ENCODE peak calls at places on chromosome 17, in ten cellular contexts. One of them, this sample, is unnamed.

GRCh38 chr17:59155439-59156177 is at the start of gene PRR11:
- DNase-seq in GM06990: peak
- DNase-seq in activated T-helper 1 cell treated with anti-CD3 and anti-CD28 coated beads, Interleukin-12 subunit alpha, Interleukin-12 subunit beta, Interleukin-2, Interleukin-4 antibody, amounts not matched to agents 30 ng/mL and 10 ng/mL and 1 ng/mL, durations not matched to agents 14 hours and 24 hours and 36 hours: peak
- DNase-seq in Caco-2: peak
- DNase-seq in HFFc6: peak
- DNase-seq in astrocyte of the cerebellum: peak
- DNase-seq in T47D: no peak
- DNase-seq in stimulated activated CD8-positive, alpha-beta memory T cell treated with anti-CD3 and anti-CD28 coated beads, Interleukin-7, amount 100 ng/mL, for 24 hours: peak
- DNase-seq in NCI-H2171: peak
- DNase-seq in lower leg skin: peak
- DNase-seq in this sample: peak

GRCh38 chr17:32593003-32593402 is 106.2 kb downstream of the CDK5R1 start:
- DNase-seq in GM06990: no peak
- DNase-seq in activated T-helper 1 cell treated with anti-CD3 and anti-CD28 coated beads, Interleukin-12 subunit alpha, Interleukin-12 subunit beta, Interleukin-2, Interleukin-4 antibody, amounts not matched to agents 30 ng/mL and 10 ng/mL and 1 ng/mL, durations not matched to agents 14 hours and 24 hours and 36 hours: no peak
- DNase-seq in Caco-2: no peak
- DNase-seq in HFFc6: no peak
- DNase-seq in astrocyte of the cerebellum: no peak
- DNase-seq in T47D: no peak
- DNase-seq in stimulated activated CD8-positive, alpha-beta memory T cell treated with anti-CD3 and anti-CD28 coated beads, Interleukin-7, amount 100 ng/mL, for 24 hours: no peak
- DNase-seq in NCI-H2171: no peak
- DNase-seq in lower leg skin: no peak
- DNase-seq in this sample: no peak

GRCh38 chr17:76688165-76688622 is 22.6 kb downstream of the MXRA7 start:
- DNase-seq in GM06990: no peak
- DNase-seq in activated T-helper 1 cell treated with anti-CD3 and anti-CD28 coated beads, Interleukin-12 subunit alpha, Interleukin-12 subunit beta, Interleukin-2, Interleukin-4 antibody, amounts not matched to agents 30 ng/mL and 10 ng/mL and 1 ng/mL, durations not matched to agents 14 hours and 24 hours and 36 hours: no peak
- DNase-seq in Caco-2: no peak
- DNase-seq in HFFc6: no peak
- DNase-seq in astrocyte of the cerebellum: no peak
- DNase-seq in T47D: no peak
- DNase-seq in stimulated activated CD8-positive, alpha-beta memory T cell treated with anti-CD3 and anti-CD28 coated beads, Interleukin-7, amount 100 ng/mL, for 24 hours: no peak
- DNase-seq in NCI-H2171: no peak
- DNase-seq in lower leg skin: no peak
- DNase-seq in this sample: no peak

GRCh38 chr17:40314557-40314953 is 5.6 kb downstream of the RARA start:
- DNase-seq in GM06990: no peak
- DNase-seq in activated T-helper 1 cell treated with anti-CD3 and anti-CD28 coated beads, Interleukin-12 subunit alpha, Interleukin-12 subunit beta, Interleukin-2, Interleukin-4 antibody, amounts not matched to agents 30 ng/mL and 10 ng/mL and 1 ng/mL, durations not matched to agents 14 hours and 24 hours and 36 hours: no peak
- DNase-seq in Caco-2: no peak
- DNase-seq in HFFc6: peak
- DNase-seq in astrocyte of the cerebellum: no peak
- DNase-seq in T47D: peak
- DNase-seq in stimulated activated CD8-positive, alpha-beta memory T cell treated with anti-CD3 and anti-CD28 coated beads, Interleukin-7, amount 100 ng/mL, for 24 hours: peak
- DNase-seq in NCI-H2171: peak
- DNase-seq in lower leg skin: peak
- DNase-seq in this sample: peak

GRCh38 chr17:76026714-76027158 is 370 bp downstream of the EVPL start:
- DNase-seq in GM06990: no peak
- DNase-seq in activated T-helper 1 cell treated with anti-CD3 and anti-CD28 coated beads, Interleukin-12 subunit alpha, Interleukin-12 subunit beta, Interleukin-2, Interleukin-4 antibody, amounts not matched to agents 30 ng/mL and 10 ng/mL and 1 ng/mL, durations not matched to agents 14 hours and 24 hours and 36 hours: no peak
- DNase-seq in Caco-2: no peak
- DNase-seq in HFFc6: no peak
- DNase-seq in astrocyte of the cerebellum: no peak
- DNase-seq in T47D: peak
- DNase-seq in stimulated activated CD8-positive, alpha-beta memory T cell treated with anti-CD3 and anti-CD28 coated beads, Interleukin-7, amount 100 ng/mL, for 24 hours: no peak
- DNase-seq in NCI-H2171: no peak
- DNase-seq in lower leg skin: no peak
- DNase-seq in this sample: no peak

GRCh38 chr17:3985800-3986199 is 21.6 kb upstream of the ATP2A3 start:
- DNase-seq in GM06990: no peak
- DNase-seq in activated T-helper 1 cell treated with anti-CD3 and anti-CD28 coated beads, Interleukin-12 subunit alpha, Interleukin-12 subunit beta, Interleukin-2, Interleukin-4 antibody, amounts not matched to agents 30 ng/mL and 10 ng/mL and 1 ng/mL, durations not matched to agents 14 hours and 24 hours and 36 hours: no peak
- DNase-seq in Caco-2: no peak
- DNase-seq in HFFc6: no peak
- DNase-seq in astrocyte of the cerebellum: no peak
- DNase-seq in T47D: no peak
- DNase-seq in stimulated activated CD8-positive, alpha-beta memory T cell treated with anti-CD3 and anti-CD28 coated beads, Interleukin-7, amount 100 ng/mL, for 24 hours: no peak
- DNase-seq in NCI-H2171: no peak
- DNase-seq in lower leg skin: no peak
- DNase-seq in this sample: no peak

GRCh38 chr17:77327181-77327565 is 186.4 kb downstream of the SEC14L1 start:
- DNase-seq in GM06990: no peak
- DNase-seq in activated T-helper 1 cell treated with anti-CD3 and anti-CD28 coated beads, Interleukin-12 subunit alpha, Interleukin-12 subunit beta, Interleukin-2, Interleukin-4 antibody, amounts not matched to agents 30 ng/mL and 10 ng/mL and 1 ng/mL, durations not matched to agents 14 hours and 24 hours and 36 hours: no peak
- DNase-seq in Caco-2: no peak
- DNase-seq in HFFc6: no peak
- DNase-seq in astrocyte of the cerebellum: no peak
- DNase-seq in T47D: no peak
- DNase-seq in stimulated activated CD8-positive, alpha-beta memory T cell treated with anti-CD3 and anti-CD28 coated beads, Interleukin-7, amount 100 ng/mL, for 24 hours: no peak
- DNase-seq in NCI-H2171: no peak
- DNase-seq in lower leg skin: peak
- DNase-seq in this sample: no peak

GRCh38 chr17:58535431-58535830 is 21.0 kb upstream of the MTMR4 start:
- DNase-seq in GM06990: no peak
- DNase-seq in activated T-helper 1 cell treated with anti-CD3 and anti-CD28 coated beads, Interleukin-12 subunit alpha, Interleukin-12 subunit beta, Interleukin-2, Interleukin-4 antibody, amounts not matched to agents 30 ng/mL and 10 ng/mL and 1 ng/mL, durations not matched to agents 14 hours and 24 hours and 36 hours: no peak
- DNase-seq in Caco-2: no peak
- DNase-seq in HFFc6: peak
- DNase-seq in astrocyte of the cerebellum: no peak
- DNase-seq in T47D: no peak
- DNase-seq in stimulated activated CD8-positive, alpha-beta memory T cell treated with anti-CD3 and anti-CD28 coated beads, Interleukin-7, amount 100 ng/mL, for 24 hours: no peak
- DNase-seq in NCI-H2171: no peak
- DNase-seq in lower leg skin: no peak
- DNase-seq in this sample: peak

GRCh38 chr17:32398946-32399345 is 45.4 kb upstream of the PSMD11 start:
- DNase-seq in GM06990: no peak
- DNase-seq in activated T-helper 1 cell treated with anti-CD3 and anti-CD28 coated beads, Interleukin-12 subunit alpha, Interleukin-12 subunit beta, Interleukin-2, Interleukin-4 antibody, amounts not matched to agents 30 ng/mL and 10 ng/mL and 1 ng/mL, durations not matched to agents 14 hours and 24 hours and 36 hours: no peak
- DNase-seq in Caco-2: no peak
- DNase-seq in HFFc6: no peak
- DNase-seq in astrocyte of the cerebellum: no peak
- DNase-seq in T47D: no peak
- DNase-seq in stimulated activated CD8-positive, alpha-beta memory T cell treated with anti-CD3 and anti-CD28 coated beads, Interleukin-7, amount 100 ng/mL, for 24 hours: no peak
- DNase-seq in NCI-H2171: no peak
- DNase-seq in lower leg skin: no peak
- DNase-seq in this sample: no peak

GRCh38 chr17:17751996-17752821 is 71.0 kb downstream of the RAI1 start:
- DNase-seq in GM06990: peak
- DNase-seq in activated T-helper 1 cell treated with anti-CD3 and anti-CD28 coated beads, Interleukin-12 subunit alpha, Interleukin-12 subunit beta, Interleukin-2, Interleukin-4 antibody, amounts not matched to agents 30 ng/mL and 10 ng/mL and 1 ng/mL, durations not matched to agents 14 hours and 24 hours and 36 hours: peak
- DNase-seq in Caco-2: peak
- DNase-seq in HFFc6: peak
- DNase-seq in astrocyte of the cerebellum: peak
- DNase-seq in T47D: peak
- DNase-seq in stimulated activated CD8-positive, alpha-beta memory T cell treated with anti-CD3 and anti-CD28 coated beads, Interleukin-7, amount 100 ng/mL, for 24 hours: peak
- DNase-seq in NCI-H2171: peak
- DNase-seq in lower leg skin: peak
- DNase-seq in this sample: peak

GRCh38 chr17:21249911-21250703 is 3.1 kb downstream of the NATD1 start:
- DNase-seq in GM06990: no peak
- DNase-seq in activated T-helper 1 cell treated with anti-CD3 and anti-CD28 coated beads, Interleukin-12 subunit alpha, Interleukin-12 subunit beta, Interleukin-2, Interleukin-4 antibody, amounts not matched to agents 30 ng/mL and 10 ng/mL and 1 ng/mL, durations not matched to agents 14 hours and 24 hours and 36 hours: no peak
- DNase-seq in Caco-2: no peak
- DNase-seq in HFFc6: no peak
- DNase-seq in astrocyte of the cerebellum: no peak
- DNase-seq in T47D: no peak
- DNase-seq in stimulated activated CD8-positive, alpha-beta memory T cell treated with anti-CD3 and anti-CD28 coated beads, Interleukin-7, amount 100 ng/mL, for 24 hours: no peak
- DNase-seq in NCI-H2171: no peak
- DNase-seq in lower leg skin: no peak
- DNase-seq in this sample: peak

GRCh38 chr17:55344514-55344997 is 77.1 kb downstream of the MMD start:
- DNase-seq in GM06990: no peak
- DNase-seq in activated T-helper 1 cell treated with anti-CD3 and anti-CD28 coated beads, Interleukin-12 subunit alpha, Interleukin-12 subunit beta, Interleukin-2, Interleukin-4 antibody, amounts not matched to agents 30 ng/mL and 10 ng/mL and 1 ng/mL, durations not matched to agents 14 hours and 24 hours and 36 hours: peak
- DNase-seq in Caco-2: no peak
- DNase-seq in HFFc6: no peak
- DNase-seq in astrocyte of the cerebellum: no peak
- DNase-seq in T47D: peak
- DNase-seq in stimulated activated CD8-positive, alpha-beta memory T cell treated with anti-CD3 and anti-CD28 coated beads, Interleukin-7, amount 100 ng/mL, for 24 hours: no peak
- DNase-seq in NCI-H2171: no peak
- DNase-seq in lower leg skin: no peak
- DNase-seq in this sample: no peak

GRCh38 chr17:13600475-13601316 is 1.0 kb downstream of the HS3ST3A1 start:
- DNase-seq in GM06990: no peak
- DNase-seq in activated T-helper 1 cell treated with anti-CD3 and anti-CD28 coated beads, Interleukin-12 subunit alpha, Interleukin-12 subunit beta, Interleukin-2, Interleukin-4 antibody, amounts not matched to agents 30 ng/mL and 10 ng/mL and 1 ng/mL, durations not matched to agents 14 hours and 24 hours and 36 hours: no peak
- DNase-seq in Caco-2: no peak
- DNase-seq in HFFc6: peak
- DNase-seq in astrocyte of the cerebellum: no peak
- DNase-seq in T47D: no peak
- DNase-seq in stimulated activated CD8-positive, alpha-beta memory T cell treated with anti-CD3 and anti-CD28 coated beads, Interleukin-7, amount 100 ng/mL, for 24 hours: no peak
- DNase-seq in NCI-H2171: no peak
- DNase-seq in lower leg skin: no peak
- DNase-seq in this sample: peak

GRCh38 chr17:5888811-5889210 is 181.4 kb upstream of the WSCD1 start:
- DNase-seq in GM06990: no peak
- DNase-seq in activated T-helper 1 cell treated with anti-CD3 and anti-CD28 coated beads, Interleukin-12 subunit alpha, Interleukin-12 subunit beta, Interleukin-2, Interleukin-4 antibody, amounts not matched to agents 30 ng/mL and 10 ng/mL and 1 ng/mL, durations not matched to agents 14 hours and 24 hours and 36 hours: no peak
- DNase-seq in Caco-2: no peak
- DNase-seq in HFFc6: no peak
- DNase-seq in astrocyte of the cerebellum: no peak
- DNase-seq in T47D: no peak
- DNase-seq in stimulated activated CD8-positive, alpha-beta memory T cell treated with anti-CD3 and anti-CD28 coated beads, Interleukin-7, amount 100 ng/mL, for 24 hours: no peak
- DNase-seq in NCI-H2171: no peak
- DNase-seq in lower leg skin: no peak
- DNase-seq in this sample: no peak

GRCh38 chr17:38844261-38844757 is 9.2 kb downstream of the RPL23 start:
- DNase-seq in GM06990: no peak
- DNase-seq in activated T-helper 1 cell treated with anti-CD3 and anti-CD28 coated beads, Interleukin-12 subunit alpha, Interleukin-12 subunit beta, Interleukin-2, Interleukin-4 antibody, amounts not matched to agents 30 ng/mL and 10 ng/mL and 1 ng/mL, durations not matched to agents 14 hours and 24 hours and 36 hours: no peak
- DNase-seq in Caco-2: no peak
- DNase-seq in HFFc6: peak
- DNase-seq in astrocyte of the cerebellum: no peak
- DNase-seq in T47D: no peak
- DNase-seq in stimulated activated CD8-positive, alpha-beta memory T cell treated with anti-CD3 and anti-CD28 coated beads, Interleukin-7, amount 100 ng/mL, for 24 hours: no peak
- DNase-seq in NCI-H2171: no peak
- DNase-seq in lower leg skin: no peak
- DNase-seq in this sample: peak

GRCh38 chr17:38674749-38675615 is at the start of gene EPOP:
- DNase-seq in GM06990: peak
- DNase-seq in activated T-helper 1 cell treated with anti-CD3 and anti-CD28 coated beads, Interleukin-12 subunit alpha, Interleukin-12 subunit beta, Interleukin-2, Interleukin-4 antibody, amounts not matched to agents 30 ng/mL and 10 ng/mL and 1 ng/mL, durations not matched to agents 14 hours and 24 hours and 36 hours: peak
- DNase-seq in Caco-2: peak
- DNase-seq in HFFc6: peak
- DNase-seq in astrocyte of the cerebellum: peak
- DNase-seq in T47D: peak
- DNase-seq in stimulated activated CD8-positive, alpha-beta memory T cell treated with anti-CD3 and anti-CD28 coated beads, Interleukin-7, amount 100 ng/mL, for 24 hours: peak
- DNase-seq in NCI-H2171: peak
- DNase-seq in lower leg skin: peak
- DNase-seq in this sample: peak

GRCh38 chr17:76726766-76727718 is at the start of gene METTL23:
- DNase-seq in GM06990: peak
- DNase-seq in activated T-helper 1 cell treated with anti-CD3 and anti-CD28 coated beads, Interleukin-12 subunit alpha, Interleukin-12 subunit beta, Interleukin-2, Interleukin-4 antibody, amounts not matched to agents 30 ng/mL and 10 ng/mL and 1 ng/mL, durations not matched to agents 14 hours and 24 hours and 36 hours: peak
- DNase-seq in Caco-2: peak
- DNase-seq in HFFc6: peak
- DNase-seq in astrocyte of the cerebellum: no peak
- DNase-seq in T47D: peak
- DNase-seq in stimulated activated CD8-positive, alpha-beta memory T cell treated with anti-CD3 and anti-CD28 coated beads, Interleukin-7, amount 100 ng/mL, for 24 hours: peak
- DNase-seq in NCI-H2171: peak
- DNase-seq in lower leg skin: peak
- DNase-seq in this sample: peak

GRCh38 chr17:71409712-71410111 is 711.1 kb upstream of the SOX9 start:
- DNase-seq in GM06990: no peak
- DNase-seq in activated T-helper 1 cell treated with anti-CD3 and anti-CD28 coated beads, Interleukin-12 subunit alpha, Interleukin-12 subunit beta, Interleukin-2, Interleukin-4 antibody, amounts not matched to agents 30 ng/mL and 10 ng/mL and 1 ng/mL, durations not matched to agents 14 hours and 24 hours and 36 hours: no peak
- DNase-seq in Caco-2: no peak
- DNase-seq in HFFc6: peak
- DNase-seq in astrocyte of the cerebellum: no peak
- DNase-seq in T47D: no peak
- DNase-seq in stimulated activated CD8-positive, alpha-beta memory T cell treated with anti-CD3 and anti-CD28 coated beads, Interleukin-7, amount 100 ng/mL, for 24 hours: no peak
- DNase-seq in NCI-H2171: peak
- DNase-seq in lower leg skin: no peak
- DNase-seq in this sample: peak

GRCh38 chr17:64506201-64506575 is at the start of gene DDX5:
- DNase-seq in GM06990: no peak
- DNase-seq in activated T-helper 1 cell treated with anti-CD3 and anti-CD28 coated beads, Interleukin-12 subunit alpha, Interleukin-12 subunit beta, Interleukin-2, Interleukin-4 antibody, amounts not matched to agents 30 ng/mL and 10 ng/mL and 1 ng/mL, durations not matched to agents 14 hours and 24 hours and 36 hours: peak
- DNase-seq in Caco-2: peak
- DNase-seq in HFFc6: peak
- DNase-seq in astrocyte of the cerebellum: no peak
- DNase-seq in T47D: peak
- DNase-seq in stimulated activated CD8-positive, alpha-beta memory T cell treated with anti-CD3 and anti-CD28 coated beads, Interleukin-7, amount 100 ng/mL, for 24 hours: peak
- DNase-seq in NCI-H2171: peak
- DNase-seq in lower leg skin: peak
- DNase-seq in this sample: peak

GRCh38 chr17:41339571-41340169 is 11.0 kb downstream of the KRT33A start:
- DNase-seq in GM06990: no peak
- DNase-seq in activated T-helper 1 cell treated with anti-CD3 and anti-CD28 coated beads, Interleukin-12 subunit alpha, Interleukin-12 subunit beta, Interleukin-2, Interleukin-4 antibody, amounts not matched to agents 30 ng/mL and 10 ng/mL and 1 ng/mL, durations not matched to agents 14 hours and 24 hours and 36 hours: no peak
- DNase-seq in Caco-2: no peak
- DNase-seq in HFFc6: no peak
- DNase-seq in astrocyte of the cerebellum: no peak
- DNase-seq in T47D: peak
- DNase-seq in stimulated activated CD8-positive, alpha-beta memory T cell treated with anti-CD3 and anti-CD28 coated beads, Interleukin-7, amount 100 ng/mL, for 24 hours: no peak
- DNase-seq in NCI-H2171: no peak
- DNase-seq in lower leg skin: no peak
- DNase-seq in this sample: no peak

GRCh38 chr17:67044940-67045339 is 586 bp downstream of the CACNG1 start:
- DNase-seq in GM06990: no peak
- DNase-seq in activated T-helper 1 cell treated with anti-CD3 and anti-CD28 coated beads, Interleukin-12 subunit alpha, Interleukin-12 subunit beta, Interleukin-2, Interleukin-4 antibody, amounts not matched to agents 30 ng/mL and 10 ng/mL and 1 ng/mL, durations not matched to agents 14 hours and 24 hours and 36 hours: no peak
- DNase-seq in Caco-2: no peak
- DNase-seq in HFFc6: no peak
- DNase-seq in astrocyte of the cerebellum: no peak
- DNase-seq in T47D: no peak
- DNase-seq in stimulated activated CD8-positive, alpha-beta memory T cell treated with anti-CD3 and anti-CD28 coated beads, Interleukin-7, amount 100 ng/mL, for 24 hours: no peak
- DNase-seq in NCI-H2171: no peak
- DNase-seq in lower leg skin: no peak
- DNase-seq in this sample: no peak

GRCh38 chr17:63701477-63702222 is 1.7 kb upstream of the LIMD2 start:
- DNase-seq in GM06990: peak
- DNase-seq in activated T-helper 1 cell treated with anti-CD3 and anti-CD28 coated beads, Interleukin-12 subunit alpha, Interleukin-12 subunit beta, Interleukin-2, Interleukin-4 antibody, amounts not matched to agents 30 ng/mL and 10 ng/mL and 1 ng/mL, durations not matched to agents 14 hours and 24 hours and 36 hours: peak
- DNase-seq in Caco-2: no peak
- DNase-seq in HFFc6: no peak
- DNase-seq in astrocyte of the cerebellum: no peak
- DNase-seq in T47D: no peak
- DNase-seq in stimulated activated CD8-positive, alpha-beta memory T cell treated with anti-CD3 and anti-CD28 coated beads, Interleukin-7, amount 100 ng/mL, for 24 hours: no peak
- DNase-seq in NCI-H2171: no peak
- DNase-seq in lower leg skin: no peak
- DNase-seq in this sample: no peak

GRCh38 chr17:49959183-49959935 is 9.6 kb upstream of the DLX4 start:
- DNase-seq in GM06990: no peak
- DNase-seq in activated T-helper 1 cell treated with anti-CD3 and anti-CD28 coated beads, Interleukin-12 subunit alpha, Interleukin-12 subunit beta, Interleukin-2, Interleukin-4 antibody, amounts not matched to agents 30 ng/mL and 10 ng/mL and 1 ng/mL, durations not matched to agents 14 hours and 24 hours and 36 hours: no peak
- DNase-seq in Caco-2: no peak
- DNase-seq in HFFc6: peak
- DNase-seq in astrocyte of the cerebellum: no peak
- DNase-seq in T47D: peak
- DNase-seq in stimulated activated CD8-positive, alpha-beta memory T cell treated with anti-CD3 and anti-CD28 coated beads, Interleukin-7, amount 100 ng/mL, for 24 hours: no peak
- DNase-seq in NCI-H2171: no peak
- DNase-seq in lower leg skin: no peak
- DNase-seq in this sample: no peak

GRCh38 chr17:44919411-44919810 is 4.1 kb upstream of the GFAP start:
- DNase-seq in GM06990: no peak
- DNase-seq in activated T-helper 1 cell treated with anti-CD3 and anti-CD28 coated beads, Interleukin-12 subunit alpha, Interleukin-12 subunit beta, Interleukin-2, Interleukin-4 antibody, amounts not matched to agents 30 ng/mL and 10 ng/mL and 1 ng/mL, durations not matched to agents 14 hours and 24 hours and 36 hours: no peak
- DNase-seq in Caco-2: no peak
- DNase-seq in HFFc6: no peak
- DNase-seq in astrocyte of the cerebellum: no peak
- DNase-seq in T47D: no peak
- DNase-seq in stimulated activated CD8-positive, alpha-beta memory T cell treated with anti-CD3 and anti-CD28 coated beads, Interleukin-7, amount 100 ng/mL, for 24 hours: no peak
- DNase-seq in NCI-H2171: no peak
- DNase-seq in lower leg skin: no peak
- DNase-seq in this sample: no peak